ENCODE peak calls at places on chromosomes 3 and 15, in eight cellular contexts. C is hepatocyte, K is GM23338, D is PC-3, S is neural progenitor cell, Q is MM.1S, L is GM23248, M is OCI-LY7. T is an unnamed sample.

GRCh38 chr3:34947849-34948248 is 691.5 kb upstream of the ARPP21 start:
- DNase-seq in M (no peak), C (no peak), L (peak; percentile 0), K (peak; percentile 27), S (peak; percentile 14), D (no peak), Q (no peak), T (no peak)

GRCh38 chr15:25183581-25184330 is 229.0 kb downstream of the SNRPN start:
- DNase-seq in K (no peak), Q (no peak), C (no peak), M (no peak), D (no peak), S (no peak), L (no peak), T (no peak)

GRCh38 chr3:146536681-146537080 is 7.7 kb downstream of the PLSCR1 start:
- DNase-seq in D (no peak), L (no peak), Q (no peak), K (no peak), S (peak; percentile 17), M (no peak), C (no peak), T (no peak)

GRCh38 chr15:64289550-64289949 is 66.4 kb downstream of the CSNK1G1 start:
- DNase-seq in C (no peak), Q (no peak), S (no peak), K (no peak), D (no peak), M (no peak), L (no peak), T (no peak)

GRCh38 chr3:88879905-88880304 is 227.5 kb upstream of the EPHA3 start:
- DNase-seq in K (no peak), D (no peak), Q (no peak), L (no peak), S (no peak), C (no peak), M (no peak), T (no peak)

GRCh38 chr3:26522919-26523318 is 99.7 kb upstream of the LRRC3B start:
- DNase-seq in L (no peak), M (no peak), Q (no peak), C (no peak), K (peak; percentile 34), S (no peak), D (no peak), T (no peak)

GRCh38 chr3:104629038-104629437 is 737.7 kb upstream of the ALCAM start:
- DNase-seq in K (no peak), D (peak; percentile 90), M (no peak), C (no peak), Q (no peak), L (peak; percentile 86), S (no peak), T (no peak)

GRCh38 chr3:99941211-99941610 is 123.5 kb downstream of the CMSS1 start:
- DNase-seq in D (no peak), C (no peak), K (no peak), M (no peak), S (no peak), Q (no peak), L (no peak), T (no peak)

GRCh38 chr15:34737379-34737928 is 17.3 kb downstream of the GJD2 start:
- DNase-seq in M (no peak), Q (no peak), S (no peak), K (no peak), D (no peak), L (peak; percentile 84), C (no peak), T (no peak)

GRCh38 chr3:73101916-73102315 is 40.5 kb downstream of the EBLN2 start:
- DNase-seq in M (no peak), S (no peak), C (no peak), D (no peak), K (no peak), Q (no peak), L (no peak), T (no peak)

GRCh38 chr3:130820976-130821375 is 72.9 kb upstream of the ATP2C1 start:
- DNase-seq in S (no peak), Q (no peak), L (peak; percentile 84), C (peak; percentile 50), D (peak; percentile 83), M (no peak), K (no peak), T (no peak)

GRCh38 chr3:107943860-107944543 is 146.8 kb downstream of the CD47 start:
- DNase-seq in L (peak; percentile 84), C (no peak), S (no peak), D (peak; percentile 30), Q (no peak), K (no peak), M (no peak), T (no peak)

GRCh38 chr3:152298393-152299242 is 29.9 kb downstream of the MBNL1 start:
- DNase-seq in M (peak; percentile 72), Q (no peak), S (peak; percentile 13), K (no peak), C (peak; percentile 82), L (peak; percentile 92), D (peak; percentile 73), T (peak; percentile 60)

GRCh38 chr15:60370804-60371700 is 26.7 kb downstream of the ANXA2 start:
- DNase-seq in Q (no peak), K (no peak), C (peak; percentile 85), D (peak; percentile 97), L (peak; percentile 100), M (no peak), S (no peak), T (no peak)

GRCh38 chr3:128931046-128931445 is 51.6 kb downstream of the ACAD9 start:
- DNase-seq in D (no peak), K (no peak), S (no peak), Q (no peak), M (no peak), C (no peak), L (no peak), T (no peak)
- TF ChIP-seq EZH2phosphoT487 in D (no peak), K (no peak), S (no peak), Q (no peak), M (no peak), C (no peak), L (no peak), T (no peak)

GRCh38 chr3:154730221-154730620 is 300.2 kb upstream of the GPR149 start:
- DNase-seq in L (peak; percentile 1), S (no peak), K (no peak), Q (no peak), M (no peak), D (no peak), C (peak; percentile 15), T (peak; percentile 21)
- TF ChIP-seq EZH2phosphoT487 in L (no peak), S (no peak), K (no peak), Q (no peak), M (no peak), D (no peak), C (no peak), T (no peak)

GRCh38 chr15:73843787-73844186 is 29.6 kb upstream of the TBC1D21 start:
- DNase-seq in Q (no peak), S (no peak), C (no peak), D (no peak), L (no peak), K (no peak), M (no peak), T (no peak)

GRCh38 chr15:73839699-73840098 is 33.7 kb upstream of the TBC1D21 start:
- DNase-seq in L (no peak), M (no peak), S (no peak), D (no peak), Q (no peak), K (no peak), C (no peak), T (no peak)

GRCh38 chr15:73840771-73841170 is 32.6 kb upstream of the TBC1D21 start:
- DNase-seq in Q (no peak), C (no peak), L (no peak), S (no peak), D (no peak), M (no peak), K (no peak), T (no peak)

GRCh38 chr15:73841756-73842590 is 31.4 kb upstream of the TBC1D21 start:
- DNase-seq in M (no peak), L (peak; percentile 20), C (no peak), D (no peak), K (peak; percentile 17), Q (no peak), S (peak; percentile 31), T (no peak)

GRCh38 chr15:73838795-73839565 is 34.4 kb upstream of the TBC1D21 start:
- DNase-seq in C (no peak), M (no peak), L (peak; percentile 19), K (no peak), S (no peak), D (no peak), Q (no peak), T (peak; percentile 89)
- TF ChIP-seq EZH2phosphoT487 in C (no peak), M (no peak), L (no peak), K (no peak), S (no peak), D (no peak), Q (no peak), T (no peak)

GRCh38 chr3:160005004-160005403 is 16.4 kb downstream of the IL12A start:
- DNase-seq in D (no peak), Q (no peak), S (no peak), K (no peak), C (no peak), L (no peak), M (no peak), T (no peak)

GRCh38 chr3:160009525-160009924 is 20.9 kb downstream of the IL12A start:
- DNase-seq in C (no peak), S (no peak), K (no peak), L (no peak), Q (no peak), M (no peak), D (no peak), T (no peak)

GRCh38 chr3:160008979-160009378 is 20.3 kb downstream of the IL12A start:
- DNase-seq in S (no peak), M (no peak), K (no peak), L (no peak), D (no peak), C (no peak), Q (no peak), T (no peak)

GRCh38 chr3:160003520-160004128 is 15.0 kb downstream of the IL12A start:
- DNase-seq in M (peak; percentile 23), L (peak; percentile 64), D (peak; percentile 78), K (peak; percentile 83), C (peak; percentile 64), S (peak; percentile 68), Q (peak; percentile 79), T (peak; percentile 57)

DNA sequence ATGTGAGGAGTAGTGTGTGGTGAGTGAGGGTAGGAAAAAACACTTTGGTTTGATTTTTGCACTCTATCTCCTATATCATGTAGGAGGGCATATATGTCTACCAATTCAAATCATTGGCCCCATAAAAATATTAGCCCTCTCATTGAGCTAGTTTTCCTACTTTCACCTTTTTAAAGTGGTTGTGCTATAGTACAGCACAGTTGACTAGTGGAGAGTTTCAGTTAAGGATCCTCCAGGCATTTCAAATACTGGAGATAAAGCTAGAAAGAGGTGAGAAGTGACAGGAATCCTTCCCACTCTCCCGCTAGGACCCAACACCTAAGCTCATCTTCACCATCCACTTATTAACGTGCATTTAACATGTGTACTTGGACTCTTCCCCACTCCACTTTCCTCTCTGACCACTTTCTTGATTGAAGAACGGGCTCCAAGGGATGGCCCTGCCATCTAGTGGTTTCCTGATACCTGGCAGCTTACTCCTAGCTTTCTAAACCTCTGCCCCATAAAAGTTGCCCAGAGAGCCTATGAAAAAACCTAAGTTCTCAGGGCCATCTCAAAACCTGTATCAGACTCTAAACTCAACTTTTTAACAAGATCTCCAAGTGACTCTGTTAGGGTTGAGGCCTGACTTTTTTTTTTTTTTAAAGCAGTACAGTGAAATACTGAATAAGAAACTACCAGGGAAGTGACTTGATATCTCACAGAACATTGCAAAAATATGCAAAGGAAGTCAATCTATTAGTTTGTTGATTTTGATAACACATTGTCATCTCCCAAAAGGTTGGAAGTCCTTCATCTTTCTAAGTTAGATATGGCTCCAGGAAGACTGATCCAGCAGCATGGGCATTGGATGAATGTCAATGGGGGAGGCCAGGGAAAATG is 17.9 kb downstream of the IL12A start:
- DNase-seq in S (peak; percentile 64), C (peak; percentile 77), D (peak; percentile 84), M (peak; percentile 42), Q (peak; percentile 74), K (peak; percentile 73), L (peak; percentile 82), T (peak; percentile 77)
- TF ChIP-seq EZH2phosphoT487 in S (no peak), C (no peak), D (no peak), M (no peak), Q (no peak), K (no peak), L (no peak), T (no peak)

T was measured in SK-N-SH.